ENCODE peak calls at places on chromosomes 3 and 15, in five cellular contexts. E is GM13977, K is progenitor cell of endocrine pancreas, J is endothelial cell, Q is OCI-LY7. T is an unnamed sample.
A peak's percentile ranks its signal among the peaks of the same experiment; 100 is the strongest.

GRCh38 chr3:42198709-42199108 is 67.3 kb downstream of the CCK start:
- DNase-seq in E (no peak), K (no peak), J (no peak), Q (no peak), T (no peak)

GRCh38 chr15:73697033-73697467 is 12.9 kb downstream of the CD276 start:
- DNase-seq in E (peak; percentile 79), K (no peak), J (peak; percentile 84), Q (peak; percentile 74), T (peak; percentile 51)

GRCh38 chr15:72851586-72851985 is 68.0 kb upstream of the ADPGK start:
- DNase-seq in E (no peak), K (no peak), J (no peak), Q (no peak), T (no peak)

GRCh38 chr15:76151599-76151974 is 91.8 kb downstream of the TMEM266 start:
- DNase-seq in E (no peak), K (no peak), J (no peak), Q (no peak), T (no peak)

GRCh38 chr3:1843111-1843510 is 255.6 kb upstream of the CNTN4 start:
- DNase-seq in E (no peak), K (no peak), J (no peak), Q (no peak), T (no peak)

GRCh38 chr3:57155214-57155613 is 9.9 kb downstream of the IL17RD start:
- DNase-seq in E (no peak), K (no peak), J (no peak), Q (no peak), T (no peak)

GRCh38 chr3:190345027-190345821 is 23.0 kb upstream of the CLDN1 start:
- DNase-seq in E (no peak), K (no peak), J (no peak), Q (no peak), T (no peak)

GRCh38 chr15:85750319-85750806 is 44.4 kb downstream of the KLHL25 start:
- DNase-seq in E (no peak), K (no peak), J (no peak), Q (no peak), T (no peak)

GRCh38 chr3:43465109-43465508 is 156.7 kb downstream of the ANO10 start:
- DNase-seq in E (no peak), K (no peak), J (no peak), Q (no peak), T (no peak)

GRCh38 chr3:165883866-165884478 is 46.7 kb upstream of the BCHE start:
- DNase-seq in E (no peak), K (no peak), J (no peak), Q (no peak), T (no peak)

GRCh38 chr3:63905731-63906620 is 6.2 kb downstream of the SCAANT1 start:
- DNase-seq in E (no peak), K (no peak), J (no peak), Q (no peak), T (no peak)

GRCh38 chr3:72008226-72008996 is 223.5 kb upstream of the PROK2 start:
- DNase-seq in E (no peak), K (no peak), J (no peak), Q (no peak), T (no peak)

GRCh38 chr3:157204431-157204830 is 44.5 kb upstream of the CCNL1 start:
- DNase-seq in E (no peak), K (no peak), J (no peak), Q (no peak), T (no peak)

GRCh38 chr3:184117649-184118048 is 17.5 kb upstream of the EIF2B5 start:
- DNase-seq in E (no peak), K (no peak), J (no peak), Q (peak; percentile 22), T (no peak)

GRCh38 chr3:44995142-44995770 is 19.2 kb downstream of the EXOSC7 start:
- DNase-seq in E (no peak), K (no peak), J (no peak), Q (no peak), T (no peak)

GRCh38 chr3:43022111-43022510 is 43.0 kb downstream of the GASK1A start:
- DNase-seq in E (no peak), K (no peak), J (no peak), Q (no peak), T (no peak)

GRCh38 chr3:42711491-42712343 is 9.1 kb upstream of the HHATL start:
- DNase-seq in E (no peak), K (no peak), J (no peak), Q (no peak), T (peak; percentile 14)

GRCh38 chr3:156639414-156640023 is 34.9 kb upstream of the TIPARP start:
- DNase-seq in E (no peak), K (no peak), J (no peak), Q (no peak), T (no peak)

GRCh38 chr3:128619146-128619890 is 31.3 kb downstream of the RPN1 start:
- DNase-seq in E (no peak), K (no peak), J (no peak), Q (no peak), T (no peak)

GRCh38 chr15:78853500-78853899 is 19.2 kb upstream of the MORF4L1 start:
- DNase-seq in E (no peak), K (no peak), J (no peak), Q (no peak), T (no peak)

GRCh38 chr3:57048052-57048671 is 12.3 kb upstream of the SPATA12 start:
- DNase-seq in E (no peak), K (no peak), J (no peak), Q (no peak), T (no peak)

GRCh38 chr3:11545186-11545851 is 98.4 kb downstream of the VGLL4 start:
- DNase-seq in E (no peak), K (no peak), J (no peak), Q (no peak), T (no peak)

GRCh38 chr15:75884041-75884440 is 19.6 kb upstream of the FBXO22 start:
- DNase-seq in E (no peak), K (no peak), J (no peak), Q (no peak), T (no peak)

GRCh38 chr3:177135841-177136492 is 61.3 kb downstream of the TBL1XR1 start:
- DNase-seq in E (no peak), K (no peak), J (no peak), Q (no peak), T (no peak)

GRCh38 chr3:116000315-116000714 is 377.0 kb downstream of the GAP43 start:
- DNase-seq in E (peak; percentile 5), K (no peak), J (no peak), Q (no peak), T (no peak)

GRCh38 chr15:99015677-99016568 is 8.3 kb upstream of the PGPEP1L start:
- DNase-seq in E (no peak), K (peak; percentile 23), J (peak; percentile 15), Q (no peak), T (no peak)

GRCh38 chr15:92643849-92644815 is 11.4 kb downstream of the FAM174B start:
- DNase-seq in E (no peak), K (no peak), J (no peak), Q (no peak), T (no peak)

GRCh38 chr15:90231028-90232017 is 2.4 kb downstream of the CIB1 start:
- DNase-seq in E (peak; percentile 77), K (no peak), J (no peak), Q (peak; percentile 83), T (no peak)

GRCh38 chr3:30779686-30780287 is 114.7 kb downstream of the GADL1 start:
- DNase-seq in E (peak; percentile 9), K (no peak), J (peak; percentile 56), Q (peak; percentile 24), T (no peak)

GRCh38 chr3:184727357-184728060 is 15.6 kb upstream of the MAGEF1 start:
- DNase-seq in E (peak; percentile 80), K (peak; percentile 34), J (peak; percentile 66), Q (peak; percentile 62), T (no peak)

GRCh38 chr15:101357333-101357732 is 62.3 kb upstream of the SNRPA1 start:
- DNase-seq in E (no peak), K (no peak), J (no peak), Q (no peak), T (no peak)

GRCh38 chr3:105791919-105792786 is 76.7 kb downstream of the CBLB start:
- DNase-seq in E (no peak), K (no peak), J (no peak), Q (no peak), T (no peak)

GRCh38 chr3:169771651-169772529 is 1.3 kb upstream of the MYNN start:
- DNase-seq in E (peak; percentile 12), K (peak; percentile 50), J (peak; percentile 65), Q (peak; percentile 85), T (peak; percentile 26)

GRCh38 chr15:77243716-77244401 is 172.9 kb upstream of the TSPAN3 start:
- DNase-seq in E (no peak), K (no peak), J (no peak), Q (no peak), T (no peak)

GRCh38 chr3:33940736-33941135 is 142.3 kb downstream of the PDCD6IP start:
- DNase-seq in E (no peak), K (no peak), J (no peak), Q (no peak), T (no peak)

GRCh38 chr15:73631915-73632669 is 1.1 kb downstream of the NPTN start:
- DNase-seq in E (no peak), K (no peak), J (no peak), Q (peak; percentile 10), T (no peak)

GRCh38 chr3:59979542-59979941 is 929.7 kb upstream of the CFAP20DC start:
- DNase-seq in E (no peak), K (no peak), J (no peak), Q (no peak), T (no peak)

DNA sequence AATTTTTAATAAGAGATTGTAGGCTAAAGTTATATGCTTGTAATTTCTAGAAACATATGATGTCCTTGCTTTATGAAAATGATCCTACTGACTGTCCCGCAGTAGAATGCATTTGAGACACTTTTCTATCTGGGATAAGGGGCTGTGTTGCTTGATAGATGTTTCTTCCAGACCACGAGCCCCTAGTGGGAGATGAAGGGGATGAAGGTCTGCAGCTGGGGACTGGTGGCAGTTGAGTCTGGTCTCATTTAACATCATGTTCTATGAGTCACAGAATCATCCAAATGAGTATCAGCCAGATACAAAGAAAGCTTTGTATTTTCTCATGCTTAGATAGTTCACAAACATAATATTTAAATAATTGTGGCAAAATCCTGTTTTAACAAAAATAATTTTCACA is 84.3 kb upstream of the PRTG start:
- DNase-seq in E (no peak), K (no peak), J (no peak), Q (no peak), T (no peak)
- TF ChIP-seq CTCF in E (no peak), K (peak; percentile 21), J (no peak), Q (no peak), T (no peak)

GRCh38 chr3:197378987-197379718 is 80.7 kb upstream of the DLG1 start:
- DNase-seq in E (no peak), K (no peak), J (no peak), Q (no peak), T (no peak)
- TF ChIP-seq CTCF in E (no peak), K (no peak), J (no peak), Q (no peak), T (no peak)

GRCh38 chr3:46864051-46864881 is 1.0 kb upstream of the MYL3 start:
- DNase-seq in E (no peak), K (no peak), J (no peak), Q (no peak), T (no peak)
- TF ChIP-seq CTCF in E (no peak), K (no peak), J (no peak), Q (no peak), T (no peak)

DNA sequence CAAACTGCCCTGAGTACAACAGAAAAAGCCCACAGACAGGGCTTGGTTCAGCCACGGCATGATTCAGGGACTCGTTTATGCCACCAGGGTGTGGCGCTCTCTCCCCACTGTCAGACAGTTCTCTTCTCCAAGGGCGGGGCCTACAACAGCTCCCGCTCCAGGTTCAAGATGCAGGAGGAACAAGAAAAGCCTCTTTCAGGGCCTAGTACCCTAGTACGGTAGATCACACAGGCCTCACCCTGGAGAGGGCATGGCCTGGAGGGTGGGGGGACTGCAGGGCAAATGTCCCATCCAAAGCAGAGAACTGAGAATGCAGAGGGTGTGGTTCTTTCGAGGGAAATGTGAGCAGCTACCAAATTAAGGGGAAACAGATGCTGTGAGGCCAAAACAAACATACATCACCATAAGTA is 12.0 kb downstream of the MESD start:
- DNase-seq in E (no peak), K (no peak), J (peak; percentile 73), Q (peak; percentile 72), T (no peak)
- TF ChIP-seq CTCF in E (peak; percentile 46), K (peak; percentile 60), J (peak; percentile 53), Q (peak; percentile 89), T (peak; percentile 20)